ENCODE peak calls at places on chromosomes 4 and X, in six cellular contexts. N, C, U, V, L and A are unnamed samples.
A peak's percentile ranks its signal among the peaks of the same experiment; 100 is the strongest.

GRCh38 chr4:93182722-93183121 is 645.8 kb upstream of the ATOH1 start:
- DNase-seq in L (no peak), V (no peak), N (no peak), U (no peak), C (no peak), A (no peak)

GRCh38 chr4:43234626-43235025 is 342.1 kb downstream of the GRXCR1 start:
- DNase-seq in N (no peak), V (no peak), C (no peak), U (no peak), L (no peak), A (no peak)

GRCh38 chrX:153726286-153727107 is 1.8 kb downstream of the ABCD1 start:
- DNase-seq in U (peak; percentile 73), L (peak; percentile 39), V (no peak), C (peak; percentile 88), N (no peak), A (peak; percentile 84)

GRCh38 chr4:173507471-173508385 is 22.3 kb downstream of the HAND2 start:
- DNase-seq in C (no peak), V (no peak), L (no peak), U (peak; percentile 39), N (no peak), A (no peak)

GRCh38 chr4:130077275-130077674 is 981.3 kb downstream of the C4orf33 start:
- DNase-seq in N (no peak), V (no peak), C (no peak), L (no peak), U (no peak), A (no peak)

GRCh38 chr4:98506462-98507132 is 151.8 kb downstream of the TSPAN5 start:
- DNase-seq in U (no peak), L (no peak), V (no peak), N (no peak), C (no peak), A (no peak)

GRCh38 chr4:79292008-79292407 is 33.9 kb downstream of the NAA11 start:
- DNase-seq in C (no peak), U (no peak), N (no peak), V (no peak), L (no peak), A (peak; percentile 18)

GRCh38 chr4:2837904-2838496 is 5.6 kb upstream of the ADD1 start:
- DNase-seq in N (peak; percentile 46), L (peak; percentile 29), U (no peak), V (no peak), C (peak; percentile 47), A (peak; percentile 23)

GRCh38 chr4:39046243-39046642 is 14.0 kb upstream of the TMEM156 start:
- DNase-seq in C (peak; percentile 51), U (no peak), N (no peak), L (no peak), V (no peak), A (no peak)

GRCh38 chr4:21083413-21083812 is 383.2 kb downstream of the PACRGL start:
- DNase-seq in C (no peak), N (no peak), L (no peak), V (no peak), U (no peak), A (no peak)

GRCh38 chr4:98996056-98996941 is 778 bp downstream of the METAP1 start:
- DNase-seq in U (no peak), C (peak; percentile 46), N (peak; percentile 6), L (no peak), V (no peak), A (peak; percentile 42)

GRCh38 chr4:100581337-100581736 is 63.5 kb upstream of the EMCN start:
- DNase-seq in N (no peak), C (peak; percentile 10), V (no peak), L (no peak), U (no peak), A (no peak)

GRCh38 chr4:79663157-79663556 is 255.1 kb upstream of the GK2 start:
- DNase-seq in U (no peak), N (no peak), L (no peak), V (no peak), C (no peak), A (no peak)